ENCODE peak calls at places on chromosomes 3 and 15, in seven cellular contexts. P is brain microvascular endothelial cell, V is ascending aorta, H is aorta, C is tibial nerve, X is upper lobe of right lung, T is astrocyte of the spinal cord. Z is an unnamed sample.

GRCh38 chr3:41652931-41653330 is 309.0 kb downstream of the ULK4 start:
- DNase-seq in P (peak; percentile 14), V (no peak), H (no peak), C (no peak), X (no peak), T (peak; percentile 29), Z (no peak)

GRCh38 chr3:49668861-49669260 is 5.3 kb upstream of the APEH start:
- DNase-seq in P (no peak), V (no peak), H (no peak), C (no peak), X (no peak), T (peak; percentile 17), Z (no peak)

GRCh38 chr3:8444883-8445282 is 56.7 kb upstream of the LMCD1 start:
- DNase-seq in P (no peak), V (no peak), H (no peak), C (no peak), X (no peak), T (no peak), Z (no peak)

GRCh38 chr3:156728267-156728985 is 54.0 kb downstream of the TIPARP start:
- DNase-seq in P (no peak), V (no peak), H (no peak), C (no peak), X (no peak), T (peak; percentile 29), Z (no peak)

GRCh38 chr3:79086514-79086913 is 681.3 kb downstream of the ROBO1 start:
- DNase-seq in P (peak; percentile 65), V (no peak), H (no peak), C (no peak), X (no peak), T (peak; percentile 64), Z (peak; percentile 9)

GRCh38 chr3:79161941-79162340 is 605.9 kb downstream of the ROBO1 start:
- DNase-seq in P (no peak), V (no peak), H (no peak), C (no peak), X (no peak), T (no peak), Z (no peak)

GRCh38 chr3:69326821-69327433 is 59.0 kb downstream of the FRMD4B start:
- DNase-seq in P (no peak), V (no peak), H (no peak), C (no peak), X (no peak), T (no peak), Z (no peak)

GRCh38 chr15:68580026-68580882 is 1.5 kb downstream of the CORO2B start:
- DNase-seq in P (no peak), V (no peak), H (peak; percentile 75), C (no peak), X (no peak), T (no peak), Z (no peak)

GRCh38 chr3:100260081-100260684 is 609 bp upstream of the TBC1D23 start:
- DNase-seq in P (no peak), V (peak; percentile 82), H (peak; percentile 84), C (no peak), X (peak; percentile 71), T (peak; percentile 54), Z (no peak)

GRCh38 chr15:67225336-67225735 is 29.1 kb downstream of the AAGAB start:
- DNase-seq in P (peak; percentile 41), V (no peak), H (no peak), C (no peak), X (no peak), T (peak; percentile 27), Z (peak; percentile 36)

GRCh38 chr3:42078686-42079085 is 12.5 kb upstream of the TRAK1 start:
- DNase-seq in P (no peak), V (no peak), H (no peak), C (no peak), X (no peak), T (no peak), Z (no peak)

GRCh38 chr3:190105876-190106275 is 14.8 kb downstream of the P3H2 start:
- DNase-seq in P (no peak), V (no peak), H (no peak), C (no peak), X (no peak), T (no peak), Z (no peak)

GRCh38 chr3:120855665-120856437 is 52.2 kb upstream of the STXBP5L start:
- DNase-seq in P (peak; percentile 2), V (peak; percentile 77), H (peak; percentile 84), C (no peak), X (no peak), T (peak; percentile 64), Z (peak; percentile 44)

GRCh38 chr3:13659221-13659969 is 110.5 kb downstream of the FBLN2 start:
- DNase-seq in P (no peak), V (no peak), H (no peak), C (no peak), X (no peak), T (no peak), Z (no peak)

GRCh38 chr3:139846729-139847128 is 88.3 kb upstream of the CLSTN2 start:
- DNase-seq in P (no peak), V (no peak), H (no peak), C (no peak), X (no peak), T (no peak), Z (no peak)

GRCh38 chr15:35444557-35445204 is 101.3 kb downstream of the DPH6 start:
- DNase-seq in P (peak; percentile 47), V (no peak), H (no peak), C (no peak), X (no peak), T (peak; percentile 61), Z (no peak)

GRCh38 chr15:67038721-67039120 is 26.7 kb upstream of the SMAD3 start:
- DNase-seq in P (no peak), V (no peak), H (no peak), C (no peak), X (no peak), T (no peak), Z (no peak)

GRCh38 chr3:195698325-195699147 is 22.2 kb upstream of the MUC20 start:
- DNase-seq in P (no peak), V (no peak), H (peak; percentile 24), C (no peak), X (no peak), T (peak; percentile 75), Z (no peak)
- H3K4me3 ChIP-seq in P (no peak overlapping the region), V (no peak overlapping the region), H (no peak overlapping the region), C (no peak overlapping the region), X (no peak overlapping the region), T (no peak overlapping the region), Z (no peak overlapping the region)

GRCh38 chr3:186362988-186363387 is 954 bp upstream of the DGKG start:
- DNase-seq in P (no peak), V (peak; percentile 72), H (peak; percentile 83), C (no peak), X (no peak), T (no peak), Z (no peak)
- H3K4me3 ChIP-seq in P (no peak overlapping the region), V (peak overlapping the region; percentile 84), H (no peak overlapping the region), C (no peak overlapping the region), X (no peak overlapping the region), T (no peak overlapping the region), Z (no peak overlapping the region)

GRCh38 chr3:170270282-170270891 is 48.2 kb downstream of the PRKCI start:
- DNase-seq in P (no peak), V (no peak), H (no peak), C (no peak), X (no peak), T (no peak), Z (no peak)
- H3K4me3 ChIP-seq in P (no peak overlapping the region), V (no peak overlapping the region), H (no peak overlapping the region), C (no peak overlapping the region), X (no peak overlapping the region), T (no peak overlapping the region), Z (no peak overlapping the region)

GRCh38 chr3:123314409-123315270 is 112.9 kb downstream of the SEC22A start:
- DNase-seq in P (no peak), V (no peak), H (peak; percentile 59), C (no peak), X (no peak), T (no peak), Z (no peak)
- H3K4me3 ChIP-seq in P (no peak overlapping the region), V (no peak overlapping the region), H (no peak overlapping the region), C (no peak overlapping the region), X (no peak overlapping the region), T (no peak overlapping the region), Z (no peak overlapping the region)

GRCh38 chr3:184716652-184717607 is 5.1 kb upstream of the MAGEF1 start:
- DNase-seq in P (peak; percentile 45), V (peak; percentile 57), H (peak; percentile 74), C (no peak), X (no peak), T (peak; percentile 59), Z (peak; percentile 38)
- H3K4me3 ChIP-seq in P (peak overlapping the region; percentile 31), V (no peak overlapping the region), H (no peak overlapping the region), C (no peak overlapping the region), X (no peak overlapping the region), T (no peak overlapping the region), Z (peak overlapping the region; percentile 17)

DNA sequence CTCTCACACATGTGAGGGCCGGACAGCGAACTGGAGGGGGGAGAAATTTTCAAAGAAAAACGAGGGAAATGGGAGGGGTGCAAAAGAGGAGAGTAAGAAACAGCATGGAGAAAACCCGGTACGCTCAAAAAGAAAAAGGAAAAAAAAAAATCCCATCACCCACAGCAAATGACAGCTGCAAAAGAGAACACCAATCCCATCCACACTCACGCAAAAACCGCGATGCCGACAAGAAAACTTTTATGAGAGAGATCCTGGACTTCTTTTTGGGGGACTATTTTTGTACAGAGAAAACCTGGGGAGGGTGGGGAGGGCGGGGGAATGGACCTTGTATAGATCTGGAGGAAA is 1.5 kb downstream of the SOX2 start:
- DNase-seq in P (no peak), V (no peak), H (no peak), C (no peak), X (no peak), T (peak; percentile 41), Z (no peak)
- H3K4me3 ChIP-seq in P (peak overlapping the region; percentile 48), V (no peak overlapping the region), H (no peak overlapping the region), C (peak overlapping the region; percentile 38), X (no peak overlapping the region), T (peak overlapping the region; percentile 58), Z (no peak overlapping the region)

Z was measured in skeletal muscle cell.